ENCODE peak calls at places on chromosome 7, in eight cellular contexts. L, J, N, O, U, V, Y and K are unnamed samples.

GRCh38 chr7:107744345-107744750 is 406 bp downstream of the CBLL1 start:
- DNase-seq in J (no peak), L (no peak), V (no peak), U (no peak), O (no peak), N (no peak), Y (no peak), K (no peak)

GRCh38 chr7:44382459-44383300 is 57.3 kb upstream of the CAMK2B start:
- DNase-seq in N (peak; percentile 24), U (peak; percentile 14), J (no peak), L (no peak), Y (no peak), V (no peak), O (no peak), K (no peak)

GRCh38 chr7:157020514-157021070 is 10.1 kb upstream of the MNX1 start:
- DNase-seq in N (no peak), V (no peak), L (no peak), J (no peak), U (peak; percentile 41), Y (peak; percentile 56), O (no peak), K (no peak)

GRCh38 chr7:94054130-94054529 is 50.0 kb upstream of the BET1 start:
- DNase-seq in O (no peak), V (no peak), N (peak; percentile 79), J (no peak), L (no peak), U (no peak), Y (no peak), K (no peak)

GRCh38 chr7:66779669-66780408 is 39.3 kb downstream of the RABGEF1 start:
- DNase-seq in J (no peak), N (peak; percentile 53), V (no peak), O (peak; percentile 55), U (no peak), Y (no peak), L (no peak), K (no peak)

GRCh38 chr7:43834463-43835251 is 34.7 kb downstream of the MRPS24 start:
- DNase-seq in Y (no peak), J (no peak), N (peak; percentile 32), L (peak; percentile 71), O (no peak), V (no peak), U (no peak), K (peak; percentile 73)

GRCh38 chr7:77330169-77330882 is 85.8 kb downstream of the GSAP start:
- DNase-seq in Y (no peak), O (no peak), J (no peak), N (no peak), U (no peak), V (no peak), L (peak; percentile 70), K (peak; percentile 68)

GRCh38 chr7:116706668-116707126 is 34.7 kb downstream of the MET start:
- DNase-seq in Y (peak; percentile 44), U (no peak), V (no peak), L (no peak), J (peak; percentile 81), N (peak; percentile 75), O (no peak), K (no peak)

GRCh38 chr7:123143206-123143605 is 56.6 kb downstream of the SLC13A1 start:
- DNase-seq in J (no peak), N (no peak), U (no peak), L (no peak), O (no peak), Y (no peak), V (no peak), K (no peak)

GRCh38 chr7:78762625-78763024 is 690.8 kb downstream of the MAGI2 start:
- DNase-seq in V (no peak), O (no peak), N (no peak), J (no peak), L (no peak), Y (no peak), U (no peak), K (no peak)

GRCh38 chr7:36765605-36766004 is 41.3 kb upstream of the AOAH start:
- DNase-seq in L (peak; percentile 56), J (peak; percentile 27), Y (peak; percentile 54), N (no peak), U (peak; percentile 61), V (peak; percentile 14), O (no peak), K (no peak)

GRCh38 chr7:36663481-36663880 is 60.8 kb downstream of the AOAH start:
- DNase-seq in N (no peak), V (no peak), U (no peak), L (no peak), J (no peak), Y (no peak), O (no peak), K (no peak)

GRCh38 chr7:88279323-88279722 is 27.4 kb downstream of the STEAP4 start:
- DNase-seq in N (no peak), L (no peak), J (no peak), O (no peak), V (no peak), U (no peak), Y (no peak), K (no peak)

GRCh38 chr7:22154130-22154529 is 202.8 kb downstream of the RAPGEF5 start:
- DNase-seq in V (no peak), J (no peak), N (no peak), Y (peak; percentile 62), L (no peak), O (no peak), U (no peak), K (peak; percentile 72)

GRCh38 chr7:104929921-104930320 is 84.1 kb upstream of the KMT2E start:
- DNase-seq in J (no peak), Y (no peak), V (no peak), O (no peak), L (no peak), U (no peak), N (no peak), K (no peak)

GRCh38 chr7:828793-829561 is 3.3 kb upstream of the SUN1 start:
- DNase-seq in V (no peak), L (no peak), Y (no peak), N (no peak), O (no peak), J (no peak), U (no peak), K (no peak)
- H4K20me1 ChIP-seq in V (peaks cover 28% of the 10 kb centered on the region), L (peaks cover 25% of the 10 kb centered on the region), Y (peaks cover 64% of the 10 kb centered on the region), N (no peaks in the 10 kb centered on the region), O (peaks cover 11% of the 10 kb centered on the region), J (no peaks in the 10 kb centered on the region), U (no peaks in the 10 kb centered on the region), K (no peaks in the 10 kb centered on the region)

DNA sequence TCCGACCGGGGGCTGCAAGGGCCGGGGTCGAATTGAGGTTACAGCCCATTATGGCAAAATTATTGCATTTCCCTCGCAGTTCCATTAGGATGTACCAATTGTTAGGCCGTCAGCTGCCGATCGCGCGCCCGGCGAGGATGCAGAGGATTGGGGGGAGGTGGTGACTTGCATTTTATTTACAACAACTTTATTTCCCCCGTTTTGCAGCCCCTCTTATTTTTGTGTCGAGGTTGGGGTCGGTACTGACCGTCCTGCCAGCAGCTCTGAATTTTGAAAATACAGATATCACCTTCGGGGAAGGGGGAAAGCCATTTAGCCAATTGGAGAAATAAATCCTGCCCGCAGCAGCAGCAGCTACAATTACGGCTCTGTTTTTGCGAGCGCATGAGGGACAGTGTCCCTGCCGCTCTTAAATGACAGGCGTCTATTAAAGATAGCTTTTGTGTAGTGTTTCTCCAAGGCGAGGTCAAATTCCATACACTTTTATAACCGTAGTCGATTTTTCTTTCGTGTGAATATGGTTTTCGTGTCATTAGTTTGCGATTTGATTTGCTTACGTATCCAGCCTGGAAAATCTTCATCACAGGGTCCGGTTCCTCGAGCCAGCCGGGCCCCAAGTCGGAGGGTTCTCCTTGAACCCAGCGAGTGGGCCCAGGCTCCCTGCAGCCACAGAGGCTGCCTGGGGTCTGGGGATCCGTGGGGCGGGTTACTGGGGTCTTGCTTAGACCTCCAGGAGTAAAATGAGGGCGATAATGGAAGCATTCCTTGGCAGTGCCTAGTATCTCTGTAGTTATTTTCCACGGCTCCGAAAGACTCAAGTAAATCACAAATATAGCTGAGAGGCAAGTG is 693 bp upstream of the HOXA5 start:
- DNase-seq in J (no peak), O (no peak), U (no peak), N (no peak), L (no peak), Y (no peak), V (no peak), K (no peak)
- H4K20me1 ChIP-seq in J (no peaks in the 10 kb centered on the region), O (no peaks in the 10 kb centered on the region), U (no peaks in the 10 kb centered on the region), N (no peaks in the 10 kb centered on the region), L (no peaks in the 10 kb centered on the region), Y (peaks cover 42% of the 10 kb centered on the region), V (no peaks in the 10 kb centered on the region), K (no peaks in the 10 kb centered on the region)

DNA sequence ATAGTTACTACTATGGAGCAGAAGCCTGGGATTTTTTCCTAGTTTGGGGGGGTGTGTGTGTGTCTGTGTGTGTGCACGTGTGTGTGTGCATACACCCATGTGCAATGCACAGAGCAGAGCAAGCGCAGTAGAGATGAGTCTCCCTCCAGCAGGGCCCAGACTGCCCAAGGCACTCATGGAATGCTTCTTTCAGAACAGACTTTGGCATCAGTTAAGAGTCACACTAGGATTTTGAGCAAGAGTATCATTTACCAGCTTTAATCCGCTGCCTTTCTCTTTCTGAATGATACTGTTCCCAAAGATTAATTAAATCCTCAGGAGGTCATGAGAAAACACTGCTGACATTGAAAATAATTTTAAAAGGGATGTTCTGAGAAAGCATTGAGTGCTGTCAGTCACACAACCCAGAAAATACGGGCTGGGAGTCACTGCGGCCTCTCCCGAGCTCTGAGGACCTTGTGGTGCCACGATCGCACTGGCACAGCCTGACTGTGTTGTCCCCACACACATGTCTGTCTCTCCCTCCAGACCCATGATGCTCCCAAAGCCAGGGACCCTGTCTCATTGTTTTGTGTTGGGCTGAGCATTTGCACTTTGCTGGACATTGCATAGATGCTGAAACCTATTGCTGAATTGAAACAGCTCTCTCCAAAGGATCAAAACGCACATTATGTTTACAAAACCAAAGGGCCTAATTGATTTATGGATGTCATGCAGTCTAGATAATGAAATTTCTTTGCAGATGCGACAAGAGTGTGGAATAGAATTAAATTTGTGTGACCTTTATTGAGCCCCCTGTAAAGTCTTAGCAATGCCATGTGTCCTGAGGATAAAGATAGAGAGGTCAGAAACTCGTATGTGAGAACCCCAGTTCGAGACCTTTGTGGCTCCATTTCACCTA is 54.7 kb upstream of the FIGNL1 start:
- DNase-seq in O (no peak), N (no peak), L (no peak), J (no peak), U (no peak), Y (no peak), V (no peak), K (no peak)
- H4K20me1 ChIP-seq in O (no peaks in the 10 kb centered on the region), N (no peaks in the 10 kb centered on the region), L (no peaks in the 10 kb centered on the region), J (no peaks in the 10 kb centered on the region), U (no peaks in the 10 kb centered on the region), Y (no peaks in the 10 kb centered on the region), V (no peaks in the 10 kb centered on the region), K (no peaks in the 10 kb centered on the region)

GRCh38 chr7:139360210-139360947 is 685 bp downstream of the LUC7L2 start:
- DNase-seq in N (peak; percentile 93), O (peak; percentile 92), U (peak; percentile 99), L (peak; percentile 99), J (peak; percentile 87), Y (peak; percentile 98), V (peak; percentile 100), K (peak; percentile 98)

GRCh38 chr7:139362302-139362701 is 2.6 kb downstream of the LUC7L2 start:
- DNase-seq in N (peak; percentile 16), Y (peak; percentile 70), U (no peak), J (no peak), O (no peak), V (no peak), L (no peak), K (no peak)

GRCh38 chr7:139361523-139361922 is 1.8 kb downstream of the LUC7L2 start:
- DNase-seq in Y (no peak), O (no peak), J (no peak), L (no peak), N (no peak), U (no peak), V (no peak), K (no peak)

GRCh38 chr7:139359366-139360209 is at the start of gene LUC7L2:
- DNase-seq in V (peak; percentile 98), O (peak; percentile 95), L (peak; percentile 99), N (peak; percentile 97), Y (peak; percentile 100), J (peak; percentile 95), U (peak; percentile 99), K (peak; percentile 100)

GRCh38 chr7:139360948-139361307 is 1.2 kb downstream of the LUC7L2 start:
- DNase-seq in N (no peak), L (no peak), U (no peak), J (no peak), Y (no peak), O (no peak), V (no peak), K (no peak)
- H4K20me1 ChIP-seq in N (peaks cover 4% of the 10 kb centered on the region), L (peaks cover 25% of the 10 kb centered on the region), U (no peaks in the 10 kb centered on the region), J (peaks cover 19% of the 10 kb centered on the region), Y (peaks cover 8% of the 10 kb centered on the region), O (peaks cover 17% of the 10 kb centered on the region), V (peaks cover 23% of the 10 kb centered on the region), K (peaks cover 52% of the 10 kb centered on the region)